ENCODE peak calls at places on chromosomes 2 and 18, in nine cellular contexts. E, G, U, A, H, I, X, R and N are unnamed samples.

GRCh38 chr18:55097406-55098170 is 138.3 kb upstream of the CCDC68 start:
- DNase-seq in E (no peak), G (no peak), U (no peak), A (no peak), H (peak), I (no peak), X (peak), R (peak), N (no peak)

GRCh38 chr2:177983183-177983788 is 89.3 kb downstream of the PDE11A start:
- DNase-seq in E (no peak), G (no peak), U (peak), A (no peak), H (no peak), I (peak), X (peak), R (peak), N (no peak)

GRCh38 chr2:96207073-96207777 is 1.4 kb downstream of the STARD7 start:
- DNase-seq in E (no peak), G (no peak), U (peak), A (no peak), H (no peak), I (no peak), X (no peak), R (no peak), N (no peak)

GRCh38 chr2:205763708-205764501 is 81.6 kb downstream of the NRP2 start:
- DNase-seq in E (no peak), G (peak), U (peak), A (peak), H (peak), I (peak), X (peak), R (no peak), N (no peak)

GRCh38 chr2:46900381-46900780 is 15.2 kb downstream of the MCFD2 start:
- DNase-seq in E (no peak), G (no peak), U (no peak), A (no peak), H (no peak), I (no peak), X (no peak), R (no peak), N (no peak)

GRCh38 chr18:77061946-77062517 is 70.6 kb downstream of the MBP start:
- DNase-seq in E (no peak), G (no peak), U (peak), A (no peak), H (no peak), I (no peak), X (no peak), R (no peak), N (no peak)

GRCh38 chr18:55228707-55229106 is 269.4 kb upstream of the CCDC68 start:
- DNase-seq in E (no peak), G (no peak), U (no peak), A (no peak), H (no peak), I (no peak), X (peak), R (no peak), N (peak)

GRCh38 chr2:196205891-196206408 is 34.6 kb upstream of the STK17B start:
- DNase-seq in E (no peak), G (no peak), U (no peak), A (no peak), H (no peak), I (no peak), X (no peak), R (no peak), N (no peak)

GRCh38 chr18:35983818-35984217 is 11.3 kb downstream of the RMP24 start:
- DNase-seq in E (no peak), G (no peak), U (no peak), A (no peak), H (no peak), I (no peak), X (no peak), R (no peak), N (no peak)

GRCh38 chr2:14910659-14911058 is 278.1 kb downstream of the LRATD1 start:
- DNase-seq in E (no peak), G (no peak), U (no peak), A (no peak), H (no peak), I (no peak), X (no peak), R (no peak), N (no peak)

GRCh38 chr2:231666171-231667095 is 41.9 kb upstream of the PTMA start:
- DNase-seq in E (peak), G (peak), U (peak), A (peak), H (peak), I (peak), X (peak), R (peak), N (peak)

GRCh38 chr2:46010925-46011490 is 286.2 kb upstream of the EPAS1 start:
- DNase-seq in E (no peak), G (no peak), U (peak), A (no peak), H (no peak), I (no peak), X (peak), R (peak), N (no peak)

GRCh38 chr2:144414324-144414845 is 105.5 kb downstream of the ZEB2 start:
- DNase-seq in E (no peak), G (no peak), U (peak), A (no peak), H (peak), I (no peak), X (peak), R (peak), N (peak)

GRCh38 chr2:99821039-99821438 is 321.4 kb downstream of the AFF3 start:
- DNase-seq in E (no peak), G (no peak), U (no peak), A (no peak), H (no peak), I (no peak), X (no peak), R (no peak), N (no peak)

GRCh38 chr2:58939388-58939787 is 698.3 kb upstream of the FANCL start:
- DNase-seq in E (no peak), G (no peak), U (no peak), A (no peak), H (no peak), I (no peak), X (peak), R (no peak), N (no peak)

GRCh38 chr18:48815581-48816324 is 135.0 kb downstream of the SMAD7 start:
- DNase-seq in E (no peak), G (peak), U (peak), A (peak), H (peak), I (no peak), X (no peak), R (no peak), N (peak)

GRCh38 chr2:49102146-49102545 is 52.2 kb downstream of the FSHR start:
- DNase-seq in E (no peak), G (no peak), U (no peak), A (no peak), H (no peak), I (no peak), X (no peak), R (no peak), N (no peak)

GRCh38 chr2:9971105-9971818 is 19.8 kb downstream of the GRHL1 start:
- DNase-seq in E (no peak), G (no peak), U (no peak), A (no peak), H (no peak), I (no peak), X (no peak), R (no peak), N (no peak)

GRCh38 chr2:173027181-173028128 is 48.2 kb upstream of the MAP3K20 start:
- DNase-seq in E (peak), G (peak), U (peak), A (no peak), H (peak), I (peak), X (peak), R (peak), N (peak)

GRCh38 chr2:146990311-146990781 is 854.5 kb upstream of the ACVR2A start:
- DNase-seq in E (no peak), G (no peak), U (no peak), A (no peak), H (no peak), I (no peak), X (no peak), R (no peak), N (no peak)

GRCh38 chr2:239884051-239884405 is 141.1 kb downstream of the NDUFA10 start:
- DNase-seq in E (no peak), G (no peak), U (no peak), A (no peak), H (no peak), I (no peak), X (no peak), R (no peak), N (no peak)

DNA sequence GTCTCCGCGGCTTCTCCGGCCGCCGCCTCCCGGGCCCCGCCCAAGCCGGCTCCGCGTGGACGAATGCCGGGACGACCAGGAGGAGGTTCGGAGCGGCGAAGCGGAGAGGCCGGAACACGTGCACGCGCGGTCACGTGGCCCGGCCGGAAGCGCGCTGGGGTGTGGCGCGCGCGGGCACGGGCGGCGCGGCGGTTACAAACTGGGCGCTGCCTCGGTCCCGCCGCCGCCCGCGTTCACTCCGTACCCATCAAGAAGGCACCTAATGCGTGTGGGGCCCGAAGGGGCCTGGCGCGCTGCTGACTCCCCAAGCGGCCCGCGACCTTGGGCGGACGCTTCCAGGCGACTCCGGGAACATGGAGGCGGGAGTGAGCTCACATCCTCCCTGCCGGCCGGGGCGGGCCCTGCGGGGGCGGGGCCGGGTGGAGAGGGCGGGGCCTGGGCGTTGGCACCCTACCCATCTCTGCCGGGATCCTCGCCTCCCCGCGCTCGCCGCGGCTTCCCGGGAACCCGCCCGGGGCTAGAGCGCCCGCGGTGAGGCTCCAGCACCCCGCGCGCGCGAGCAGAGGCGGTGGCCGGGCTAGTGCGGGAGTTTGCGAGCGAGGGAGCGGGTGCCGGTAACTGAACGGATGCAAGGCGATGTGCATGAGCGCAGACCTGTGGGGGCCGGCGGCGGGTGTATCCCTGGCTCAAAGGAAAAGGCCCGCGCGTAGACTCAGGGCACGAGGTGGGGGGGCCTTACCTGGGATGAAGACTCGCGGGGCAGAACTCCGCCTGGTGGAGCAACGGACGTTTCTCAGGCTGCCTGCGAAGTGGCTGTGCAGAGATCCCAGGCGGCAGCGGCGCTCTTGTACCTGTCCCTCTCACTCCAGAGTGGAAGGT is at the start of gene TMEM185B:
- DNase-seq in E (peak), G (peak), U (peak), A (peak), H (peak), I (peak), X (peak), R (peak), N (peak)
- TF ChIP-seq POLR2A in E (no peak), G (no peak), U (peak), A (peak), H (peak), I (peak), X (peak), R (peak), N (peak)

GRCh38 chr18:59899298-59900221 is at the start of gene PMAIP1:
- DNase-seq in E (peak), G (peak), U (peak), A (peak), H (peak), I (peak), X (peak), R (peak), N (peak)
- TF ChIP-seq POLR2A in E (peak), G (peak), U (peak), A (peak), H (peak), I (peak), X (peak), R (peak), N (peak)

GRCh38 chr2:182446087-182446486 is 19.3 kb upstream of the PDE1A start:
- DNase-seq in E (no peak), G (no peak), U (no peak), A (no peak), H (no peak), I (no peak), X (no peak), R (no peak), N (no peak)

GRCh38 chr2:182444806-182445205 is 18.0 kb upstream of the PDE1A start:
- DNase-seq in E (no peak), G (no peak), U (no peak), A (no peak), H (no peak), I (no peak), X (no peak), R (no peak), N (no peak)

GRCh38 chr2:182447163-182447562 is 20.3 kb upstream of the PDE1A start:
- DNase-seq in E (no peak), G (no peak), U (no peak), A (no peak), H (no peak), I (no peak), X (no peak), R (no peak), N (no peak)

GRCh38 chr2:182445566-182445965 is 18.7 kb upstream of the PDE1A start:
- DNase-seq in E (no peak), G (no peak), U (no peak), A (no peak), H (no peak), I (no peak), X (no peak), R (no peak), N (no peak)

DNA sequence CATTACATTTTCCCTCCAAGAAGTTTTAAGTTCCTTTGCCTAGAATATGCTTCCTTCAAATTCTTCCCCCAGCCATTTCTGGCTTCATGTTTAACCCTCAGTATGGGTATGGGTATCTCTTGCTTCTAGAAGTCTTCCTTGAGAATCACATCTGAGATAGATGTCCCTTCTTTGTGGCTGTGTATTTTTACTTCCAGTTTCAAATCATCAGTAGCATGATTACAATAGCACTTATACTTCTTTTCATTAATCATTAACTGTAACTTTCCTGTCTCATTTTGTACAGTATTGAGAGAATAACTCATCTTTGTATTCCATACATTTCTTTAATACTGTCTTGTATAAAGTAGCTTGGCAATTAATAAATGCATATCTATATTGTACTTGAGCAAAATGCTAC is 17.3 kb upstream of the PDE1A start:
- DNase-seq in E (no peak), G (no peak), U (no peak), A (no peak), H (no peak), I (no peak), X (no peak), R (no peak), N (no peak)
- TF ChIP-seq POLR2A in E (no peak), G (no peak), U (no peak), A (no peak), H (no peak), I (no peak), X (no peak), R (no peak), N (no peak)

DNA sequence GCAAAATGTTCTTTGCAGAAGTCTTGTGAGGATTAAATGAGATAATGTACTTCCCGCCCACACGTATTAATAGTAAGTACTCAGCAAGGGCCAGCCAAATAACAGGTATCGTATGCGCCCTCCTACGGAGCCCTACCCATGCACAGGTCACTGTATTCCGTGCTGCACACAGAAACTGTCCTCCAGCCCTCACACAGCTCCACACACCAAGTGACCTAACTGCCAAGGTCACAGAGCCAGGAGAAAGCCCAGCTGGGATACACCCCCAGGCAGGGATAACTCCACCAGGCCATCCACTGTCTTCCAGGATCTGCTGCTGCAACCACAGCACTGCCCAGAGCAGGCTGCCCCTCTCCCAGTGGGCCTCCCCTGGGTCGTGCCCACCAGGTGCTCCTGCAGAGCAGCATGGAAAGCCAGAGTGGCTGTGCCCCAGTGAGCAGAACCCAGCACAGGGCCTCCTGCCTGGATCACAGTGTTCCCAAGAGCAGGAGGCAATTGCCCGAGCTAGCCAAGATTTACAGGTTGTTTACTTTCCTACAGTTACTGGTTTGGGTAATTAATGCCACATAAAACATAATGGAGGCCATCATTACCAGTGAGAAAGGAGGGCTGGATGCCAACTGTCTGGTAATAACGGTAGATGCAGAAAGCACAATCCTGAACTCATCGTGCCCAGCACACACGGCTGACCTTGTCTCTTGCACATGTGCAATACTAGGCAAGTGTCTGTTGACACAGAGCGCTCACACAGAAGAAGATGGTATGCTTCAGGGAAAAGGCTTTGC is 24.4 kb downstream of the TFCP2L1 start:
- DNase-seq in E (peak), G (no peak), U (no peak), A (no peak), H (no peak), I (no peak), X (no peak), R (no peak), N (no peak)
- TF ChIP-seq POLR2A in E (no peak), G (no peak), U (no peak), A (no peak), H (no peak), I (no peak), X (no peak), R (no peak), N (no peak)

GRCh38 chr2:3535794-3536681 is 16.7 kb upstream of the ADI1 start:
- DNase-seq in E (no peak), G (peak), U (peak), A (peak), H (peak), I (peak), X (peak), R (peak), N (peak)
- TF ChIP-seq POLR2A in E (no peak), G (peak), U (peak), A (peak), H (no peak), I (no peak), X (peak), R (peak), N (no peak)

DNA sequence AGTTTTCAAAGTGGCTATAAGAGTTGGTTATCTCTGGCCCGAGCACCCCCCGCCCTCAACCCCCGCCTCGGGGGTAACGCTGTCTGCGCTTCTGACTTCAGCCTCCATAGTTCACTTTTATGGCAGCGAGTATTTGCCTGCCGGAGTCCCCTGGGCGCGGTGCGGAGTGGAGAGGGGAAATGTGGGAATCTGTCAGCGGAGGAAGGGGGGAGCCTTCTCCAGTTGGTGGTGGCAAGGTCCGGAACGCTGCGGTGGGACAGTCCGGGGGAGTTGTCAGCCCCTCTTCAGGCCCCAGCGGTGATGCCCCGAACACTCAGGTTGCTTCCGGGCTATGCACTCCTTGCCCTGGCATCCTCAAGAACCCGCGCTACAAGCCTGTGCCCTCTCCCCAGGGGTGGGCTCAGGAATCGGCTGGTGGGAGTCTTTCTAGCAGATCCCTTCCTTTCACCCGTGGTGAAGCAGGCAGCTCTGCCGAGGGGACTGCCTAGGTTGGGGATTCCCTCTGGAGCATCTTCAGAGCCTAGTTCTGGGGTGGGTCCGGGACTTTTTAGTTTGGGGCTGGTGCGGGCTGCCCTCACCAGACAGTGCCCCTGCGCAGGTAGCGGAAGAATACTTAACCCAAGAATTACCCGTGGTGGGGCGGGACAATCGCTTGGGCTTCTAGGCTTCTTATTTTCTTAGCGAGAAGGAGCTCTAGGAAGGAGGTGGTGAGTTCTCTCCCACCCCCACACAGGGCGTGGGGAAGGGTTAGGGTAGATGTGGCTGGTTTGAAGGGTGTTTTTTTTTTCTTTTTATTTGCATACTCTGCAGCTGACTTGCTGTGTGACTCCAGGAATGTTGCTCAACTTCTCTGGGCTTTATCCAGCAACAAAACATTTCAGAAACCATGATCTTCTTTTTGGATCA is 1.6 kb downstream of the ATOH8 start:
- DNase-seq in E (no peak), G (no peak), U (no peak), A (peak), H (no peak), I (no peak), X (no peak), R (no peak), N (peak)
- TF ChIP-seq POLR2A in E (no peak), G (no peak), U (no peak), A (peak), H (no peak), I (no peak), X (peak), R (no peak), N (no peak)